ENCODE peak calls at places on chromosomes 7 and 10, in six cellular contexts. I is brain microvascular endothelial cell; W is activated CD8-positive, alpha-beta memory T cell treated with anti-CD3 and anti-CD28 coated beads, Interleukin-2, amount 50 U/mL, for 48 hours; C is astrocyte of the spinal cord; R is mesenchymal stem cell; P is Peyer's patch. M is an unnamed sample.

GRCh38 chr7:158911734-158912133 is 55.4 kb downstream of the DYNC2I1 start:
- DNase-seq in W (no peak), P (no peak), I (no peak), R (no peak), C (no peak), M (no peak)

GRCh38 chr7:121479466-121479865 is 83.4 kb upstream of the FAM3C start:
- DNase-seq in R (no peak), P (no peak), C (no peak), I (no peak), W (no peak), M (no peak)

GRCh38 chr7:44073664-44074348 is 8.4 kb upstream of the PGAM2 start:
- DNase-seq in P (peak; percentile 89), I (peak; percentile 55), C (peak; percentile 43), W (peak; percentile 77), R (no peak), M (no peak)

GRCh38 chr7:139389091-139389490 is 29.4 kb downstream of the LUC7L2 start:
- DNase-seq in W (no peak), C (no peak), R (no peak), P (no peak), I (no peak), M (no peak)

GRCh38 chr10:114402871-114403544 is 1.3 kb downstream of the AFAP1L2 start:
- DNase-seq in I (peak; percentile 30), W (no peak), P (no peak), C (no peak), R (peak; percentile 83), M (no peak)

GRCh38 chr7:34190299-34190698 is 285.0 kb downstream of the BMPER start:
- DNase-seq in P (no peak), C (no peak), R (no peak), W (no peak), I (no peak), M (no peak)

GRCh38 chr10:69047111-69047837 is 40.6 kb upstream of the SRGN start:
- DNase-seq in P (no peak), I (no peak), W (no peak), C (no peak), R (no peak), M (no peak)

GRCh38 chr10:102208311-102209035 is 17.6 kb upstream of the ELOVL3 start:
- DNase-seq in P (no peak), C (no peak), I (no peak), W (no peak), R (no peak), M (no peak)

GRCh38 chr10:86786368-86786767 is 29.9 kb downstream of the BMPR1A start:
- DNase-seq in P (no peak), C (peak; percentile 7), W (no peak), I (no peak), R (peak; percentile 29), M (no peak)

GRCh38 chr7:27952393-27953290 is 212.7 kb downstream of the TAX1BP1 start:
- DNase-seq in R (no peak), W (no peak), I (no peak), C (peak; percentile 21), P (no peak), M (no peak)

GRCh38 chr10:28811639-28812349 is 134.5 kb downstream of the BAMBI start:
- DNase-seq in I (no peak), C (no peak), R (no peak), W (no peak), P (no peak), M (peak; percentile 23)

GRCh38 chr10:26044123-26044749 is 110.2 kb downstream of the MYO3A start:
- DNase-seq in P (no peak), I (no peak), W (no peak), C (no peak), R (no peak), M (no peak)

GRCh38 chr7:131945313-131945831 is 388.9 kb upstream of the PODXL start:
- DNase-seq in R (peak; percentile 34), I (peak; percentile 12), W (peak; percentile 80), P (no peak), C (peak; percentile 47), M (peak; percentile 88)

GRCh38 chr7:85469446-85469970 is 282.7 kb upstream of the SEMA3D start:
- DNase-seq in P (no peak), I (no peak), R (peak; percentile 75), W (no peak), C (peak; percentile 42), M (no peak)

GRCh38 chr10:12540341-12540781 is 191.0 kb downstream of the CAMK1D start:
- DNase-seq in W (no peak), I (peak; percentile 69), C (peak; percentile 54), R (peak; percentile 6), P (no peak), M (no peak)

GRCh38 chr7:115293628-115294236 is 371.8 kb downstream of the MDFIC start:
- DNase-seq in R (no peak), W (no peak), C (no peak), P (no peak), I (no peak), M (no peak)

GRCh38 chr10:75276029-75276872 is 40.5 kb upstream of the COMTD1 start:
- DNase-seq in I (no peak), W (no peak), R (no peak), C (no peak), P (no peak), M (no peak)

GRCh38 chr7:20114463-20114862 is 102.7 kb downstream of the MACC1 start:
- DNase-seq in R (peak; percentile 16), C (no peak), I (peak; percentile 10), P (peak; percentile 29), W (no peak), M (no peak)

GRCh38 chr7:16542401-16542800 is 15.8 kb downstream of the LRRC72 start:
- DNase-seq in W (no peak), R (no peak), C (no peak), I (no peak), P (no peak), M (no peak)

GRCh38 chr10:9786576-9786975 is 1231.1 kb upstream of the CELF2 start:
- DNase-seq in R (peak; percentile 13), W (no peak), I (peak; percentile 64), C (peak; percentile 79), P (no peak), M (no peak)

GRCh38 chr7:129952164-129952652 is 552 bp downstream of the UBE2H start:
- DNase-seq in P (peak; percentile 35), I (no peak), C (peak; percentile 20), W (peak; percentile 67), R (peak; percentile 53), M (no peak)

GRCh38 chr10:61472090-61472674 is 19.0 kb upstream of the TMEM26 start:
- DNase-seq in P (no peak), R (peak; percentile 18), C (no peak), W (no peak), I (no peak), M (no peak)

GRCh38 chr10:92200564-92200963 is 90.3 kb downstream of the CPEB3 start:
- DNase-seq in R (no peak), I (no peak), P (no peak), W (no peak), C (no peak), M (no peak)

GRCh38 chr7:27966219-27966780 is 214.3 kb downstream of the JAZF1 start:
- DNase-seq in R (no peak), P (no peak), C (no peak), W (no peak), I (no peak), M (no peak)